ENCODE peak calls at places on chromosomes 11 and 22, in nine cellular contexts. L, O, X, T, I, Y, J, V and B are unnamed samples.

GRCh38 chr22:24106385-24107381 is 74.6 kb upstream of the SUSD2 start:
- DNase-seq in L (no peak), O (no peak), X (no peak), T (no peak), I (no peak), Y (no peak), J (no peak), V (no peak), B (no peak)

GRCh38 chr22:35686298-35686697 is 31.4 kb upstream of the APOL5 start:
- DNase-seq in L (no peak), O (no peak), X (no peak), T (no peak), I (no peak), Y (no peak), J (no peak), V (no peak), B (no peak)

GRCh38 chr11:8066911-8067455 is 14.0 kb upstream of the TUB start:
- DNase-seq in L (no peak), O (no peak), X (no peak), T (no peak), I (no peak), Y (no peak), J (no peak), V (peak), B (no peak)

GRCh38 chr22:47221840-47222615 is 459.6 kb downstream of the TBC1D22A start:
- DNase-seq in L (no peak), O (no peak), X (peak), T (peak), I (no peak), Y (no peak), J (no peak), V (no peak), B (peak)

GRCh38 chr22:39471421-39472141 is 14.8 kb downstream of the MGAT3 start:
- DNase-seq in L (no peak), O (no peak), X (no peak), T (no peak), I (no peak), Y (peak), J (no peak), V (no peak), B (no peak)

GRCh38 chr11:124285610-124286344 is 28.0 kb downstream of the OR8D1 start:
- DNase-seq in L (no peak), O (no peak), X (no peak), T (no peak), I (no peak), Y (no peak), J (no peak), V (no peak), B (no peak)

GRCh38 chr11:128862913-128863660 is 4.0 kb downstream of the KCNJ1 start:
- DNase-seq in L (no peak), O (no peak), X (no peak), T (no peak), I (no peak), Y (no peak), J (no peak), V (no peak), B (no peak)

GRCh38 chr11:62974848-62975522 is 9.8 kb downstream of the SLC22A6 start:
- DNase-seq in L (no peak), O (no peak), X (peak), T (peak), I (no peak), Y (peak), J (no peak), V (peak), B (no peak)

GRCh38 chr11:95577716-95578460 is 211.7 kb downstream of the FAM76B start:
- DNase-seq in L (no peak), O (no peak), X (no peak), T (no peak), I (no peak), Y (no peak), J (no peak), V (no peak), B (no peak)

GRCh38 chr11:123494195-123495050 is 64.4 kb downstream of the GRAMD1B start:
- DNase-seq in L (no peak), O (no peak), X (no peak), T (no peak), I (no peak), Y (no peak), J (no peak), V (no peak), B (no peak)

GRCh38 chr11:46047520-46047919 is 73.7 kb downstream of the PHF21A start:
- DNase-seq in L (no peak), O (no peak), X (no peak), T (no peak), I (no peak), Y (no peak), J (no peak), V (no peak), B (no peak)

GRCh38 chr22:36395922-36396321 is 8.2 kb upstream of the MYH9 start:
- DNase-seq in L (no peak), O (no peak), X (no peak), T (no peak), I (no peak), Y (no peak), J (no peak), V (no peak), B (no peak)

GRCh38 chr22:37562049-37562784 is 1.9 kb downstream of the CDC42EP1 start:
- DNase-seq in L (no peak), O (no peak), X (no peak), T (peak), I (no peak), Y (no peak), J (no peak), V (no peak), B (no peak)
- TF ChIP-seq CTCF in L (no peak), O (no peak), X (peak), T (no peak), I (no peak), Y (no peak), J (peak), V (no peak), B (no peak)

GRCh38 chr11:85089654-85090053 is 537.5 kb downstream of the DLG2 start:
- DNase-seq in L (no peak), O (no peak), X (no peak), T (no peak), I (no peak), Y (no peak), J (no peak), V (no peak), B (no peak)
- H3K27ac ChIP-seq in L (no peak), O (no peak), X (no peak), T (no peak), I (no peak), Y (no peak), J (no peak), V (no peak), B (no peak)

GRCh38 chr11:12827929-12828812 is 153.9 kb downstream of the TEAD1 start:
- DNase-seq in L (peak), O (peak), X (no peak), T (peak), I (peak), Y (no peak), J (no peak), V (peak), B (no peak)
- TF ChIP-seq POLR2A in L (no peak), O (no peak), X (no peak), T (no peak), I (no peak), Y (no peak), J (no peak), V (no peak), B (no peak)

GRCh38 chr11:40130427-40130826 is 1329.0 kb downstream of the LRRC4C start:
- DNase-seq in L (no peak), O (no peak), X (no peak), T (no peak), I (no peak), Y (no peak), J (no peak), V (no peak), B (no peak)

GRCh38 chr11:40129276-40129675 is 1330.2 kb downstream of the LRRC4C start:
- DNase-seq in L (no peak), O (no peak), X (no peak), T (no peak), I (no peak), Y (no peak), J (no peak), V (no peak), B (no peak)

GRCh38 chr11:40125054-40125453 is 1334.4 kb downstream of the LRRC4C start:
- DNase-seq in L (no peak), O (no peak), X (no peak), T (no peak), I (no peak), Y (no peak), J (no peak), V (no peak), B (no peak)
- TF ChIP-seq CTCF in L (peak), O (no peak), X (no peak), T (peak), I (no peak), Y (no peak), J (peak), V (no peak), B (no peak)

GRCh38 chr11:66068154-66068821 is 1.8 kb upstream of the PACS1 start:
- DNase-seq in L (peak), O (peak), X (peak), T (peak), I (no peak), Y (peak), J (peak), V (peak), B (no peak)

GRCh38 chr11:66071326-66071870 is 1.3 kb downstream of the PACS1 start:
- DNase-seq in L (no peak), O (no peak), X (no peak), T (no peak), I (no peak), Y (no peak), J (no peak), V (no peak), B (no peak)

GRCh38 chr11:66070604-66071325 is 693 bp downstream of the PACS1 start:
- DNase-seq in L (peak), O (peak), X (peak), T (peak), I (no peak), Y (peak), J (peak), V (peak), B (peak)

GRCh38 chr11:66068923-66069714 is 953 bp upstream of the PACS1 start:
- DNase-seq in L (no peak), O (no peak), X (no peak), T (peak), I (no peak), Y (peak), J (peak), V (peak), B (no peak)

GRCh38 chr11:66069715-66070603 is at the start of gene PACS1:
- DNase-seq in L (peak), O (peak), X (peak), T (peak), I (peak), Y (peak), J (peak), V (peak), B (peak)
- H3K27ac ChIP-seq in L (peak), O (peak), X (peak), T (peak), I (peak), Y (peak), J (peak), V (peak), B (peak)

DNA sequence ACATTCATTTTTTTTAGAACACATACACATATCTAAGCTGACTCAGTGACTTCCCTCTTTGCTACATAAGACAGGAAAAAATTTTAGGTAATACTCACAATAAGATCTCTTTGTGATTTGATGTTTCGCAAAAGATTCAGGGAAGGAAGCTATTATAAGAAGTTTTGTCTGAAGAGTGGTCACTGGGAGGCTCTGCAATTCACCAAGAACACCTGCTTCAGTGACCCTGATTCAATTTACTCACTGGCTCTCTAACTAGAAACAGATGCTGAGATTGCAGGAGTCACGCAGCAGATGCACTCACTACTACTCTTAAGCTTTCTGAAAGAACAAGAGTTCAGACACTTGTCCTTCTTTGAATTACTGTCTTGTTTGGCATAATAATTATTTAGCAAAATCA is 193.6 kb upstream of the DDI1 start:
- DNase-seq in L (no peak), O (no peak), X (no peak), T (no peak), I (no peak), Y (no peak), J (no peak), V (no peak), B (no peak)
- TF ChIP-seq POLR2A in L (no peak), O (no peak), X (no peak), T (no peak), I (no peak), Y (no peak), J (no peak), V (no peak), B (no peak)

DNA sequence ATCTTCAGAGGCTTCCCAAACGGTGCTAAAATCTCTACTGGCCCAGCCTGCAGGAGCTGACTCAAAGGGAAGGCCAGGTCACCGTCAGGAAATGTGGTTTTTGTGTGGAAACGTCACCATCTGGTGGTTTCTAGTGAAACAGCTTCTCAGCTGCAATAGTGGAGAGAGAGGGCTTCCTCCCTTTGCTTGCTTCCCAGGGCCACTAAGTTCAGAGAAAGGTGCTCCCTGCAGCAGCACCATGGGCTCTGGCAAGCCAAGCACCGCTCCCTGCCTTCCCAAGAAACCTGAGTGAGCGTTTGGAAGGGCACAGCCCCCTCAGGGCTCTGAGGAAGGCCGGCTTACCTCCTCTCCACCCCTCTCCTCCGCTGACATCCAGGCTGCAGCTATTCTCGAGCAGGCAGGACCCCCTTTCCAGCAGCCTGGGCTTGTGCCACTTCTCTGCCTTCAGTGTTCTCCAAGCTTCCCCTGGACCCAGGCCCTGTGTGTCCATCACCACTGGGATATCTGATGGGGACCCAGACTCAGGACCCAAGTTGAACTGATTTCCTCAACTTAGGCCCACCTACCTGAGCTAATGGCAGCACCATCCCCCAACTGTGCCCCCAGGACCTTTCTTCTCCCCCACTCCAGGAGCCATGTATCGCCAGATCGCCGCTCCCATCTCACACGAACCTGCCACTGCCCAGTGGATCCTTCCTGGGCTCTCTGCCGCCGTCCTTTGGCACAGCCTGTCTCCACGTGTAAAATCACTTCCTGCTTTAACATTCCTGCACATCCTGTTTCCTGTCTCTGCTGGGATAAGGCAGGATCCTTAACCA is 9.8 kb downstream of the SPATA19 start:
- DNase-seq in L (no peak), O (no peak), X (no peak), T (peak), I (no peak), Y (peak), J (no peak), V (no peak), B (no peak)
- TF ChIP-seq CTCF in L (peak), O (no peak), X (peak), T (peak), I (peak), Y (peak), J (peak), V (no peak), B (peak)

GRCh38 chr11:6618117-6619020 is 853 bp downstream of the TPP1 start:
- DNase-seq in L (peak), O (no peak), X (peak), T (no peak), I (no peak), Y (peak), J (peak), V (peak), B (no peak)
- H3K27ac ChIP-seq in L (peak), O (peak), X (peak), T (peak), I (peak), Y (peak), J (peak), V (peak), B (peak)

GRCh38 chr11:69424748-69425147 is 56.7 kb upstream of the LINC01488 start:
- DNase-seq in L (no peak), O (no peak), X (no peak), T (no peak), I (no peak), Y (no peak), J (peak), V (no peak), B (no peak)

GRCh38 chr11:69423611-69424385 is 57.7 kb upstream of the LINC01488 start:
- DNase-seq in L (no peak), O (no peak), X (peak), T (no peak), I (no peak), Y (no peak), J (peak), V (no peak), B (no peak)

GRCh38 chr11:69425895-69426544 is 55.4 kb upstream of the LINC01488 start:
- DNase-seq in L (no peak), O (no peak), X (no peak), T (no peak), I (no peak), Y (no peak), J (peak), V (no peak), B (no peak)

GRCh38 chr11:69427337-69427736 is 54.1 kb upstream of the LINC01488 start:
- DNase-seq in L (peak), O (no peak), X (peak), T (peak), I (no peak), Y (no peak), J (peak), V (no peak), B (no peak)

DNA sequence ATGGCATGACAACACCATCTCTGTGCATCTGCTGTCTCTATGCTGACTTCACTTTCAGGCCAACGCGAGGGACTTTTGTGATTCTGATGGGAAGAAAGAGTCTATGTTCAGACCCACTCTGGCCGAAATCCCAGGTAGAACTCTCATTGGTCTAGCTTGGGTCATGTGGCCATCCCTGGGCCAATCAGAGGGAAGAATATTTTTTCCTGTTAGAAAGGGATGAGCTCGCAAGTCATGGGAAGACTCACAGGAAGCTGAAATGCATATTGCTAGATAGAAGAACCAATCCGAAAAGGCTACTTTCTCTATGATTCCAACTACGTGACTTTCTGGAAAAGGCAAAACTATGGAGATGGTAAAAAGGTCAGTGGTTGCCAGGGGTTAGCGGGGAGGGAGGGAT is 56.0 kb upstream of the LINC01488 start:
- DNase-seq in L (no peak), O (no peak), X (no peak), T (no peak), I (no peak), Y (no peak), J (peak), V (no peak), B (no peak)
- TF ChIP-seq POLR2A in L (no peak), O (no peak), X (no peak), T (no peak), I (no peak), Y (no peak), J (no peak), V (no peak), B (no peak)